ENCODE peak calls at places on chromosome 20, in six cellular contexts. V is fibroblast of lung, U is RWPE1, X is endothelial cell, H is lung, Y is mesothelial cell of epicardium. S is an unnamed sample.

GRCh38 chr20:50338479-50339195 is 148.0 kb downstream of the CEBPB start:
- DNase-seq in H (no peak), U (no peak), V (peak), X (no peak), Y (no peak), S (no peak)

GRCh38 chr20:13934992-13935894 is 55.2 kb downstream of the SEL1L2 start:
- DNase-seq in V (no peak), Y (no peak), X (no peak), H (no peak), U (no peak), S (no peak)

GRCh38 chr20:17660667-17661066 is 21.4 kb downstream of the RRBP1 start:
- DNase-seq in X (no peak), U (no peak), H (no peak), V (no peak), Y (no peak), S (no peak)

GRCh38 chr20:25238319-25239037 is 9.4 kb upstream of the PYGB start:
- DNase-seq in X (no peak), V (peak), H (no peak), Y (no peak), U (peak), S (no peak)

GRCh38 chr20:63023836-63024571 is 17.2 kb upstream of the BHLHE23 start:
- DNase-seq in H (no peak), X (no peak), V (no peak), U (no peak), Y (peak), S (no peak)

GRCh38 chr20:41141153-41141815 is 3.9 kb downstream of the PLCG1 start:
- DNase-seq in U (no peak), X (peak), Y (no peak), H (no peak), V (peak), S (no peak)

GRCh38 chr20:35467339-35468224 is 12.2 kb downstream of the CEP250 start:
- DNase-seq in Y (no peak), X (no peak), H (no peak), V (peak), U (peak), S (peak)

GRCh38 chr20:57000441-57000968 is 265.9 kb downstream of the BMP7 start:
- DNase-seq in Y (no peak), U (no peak), V (no peak), X (no peak), H (no peak), S (no peak)

GRCh38 chr20:38601216-38602184 is at the start of gene ARHGAP40:
- DNase-seq in H (no peak), Y (no peak), X (peak), U (peak), V (peak), S (peak)

GRCh38 chr20:32357869-32358631 is at the start of gene ASXL1:
- DNase-seq in X (peak), H (peak), V (peak), Y (peak), U (peak), S (peak)

GRCh38 chr20:51562334-51563140 is 20.0 kb upstream of the NFATC2 start:
- DNase-seq in X (peak), U (peak), Y (peak), V (peak), H (peak), S (peak)

GRCh38 chr20:8431538-8432434 is 299.7 kb downstream of the PLCB1 start:
- DNase-seq in H (no peak), U (no peak), V (no peak), Y (peak), X (no peak), S (no peak)

GRCh38 chr20:52379723-52380336 is 188.3 kb upstream of the ZFP64 start:
- DNase-seq in X (peak), U (peak), H (no peak), Y (no peak), V (no peak), S (no peak)

GRCh38 chr20:25749667-25750066 is 53.0 kb upstream of the ZNF337 start:
- DNase-seq in U (no peak), V (no peak), Y (no peak), H (no peak), X (no peak), S (no peak)

GRCh38 chr20:2742431-2742830 is 49.9 kb downstream of the EBF4 start:
- DNase-seq in X (no peak), U (no peak), H (peak), V (no peak), Y (no peak), S (no peak)

GRCh38 chr20:53162251-53162835 is 190.2 kb downstream of the TSHZ2 start:
- DNase-seq in U (peak), V (peak), Y (no peak), X (peak), H (no peak), S (peak)

GRCh38 chr20:25251019-25251418 is 3.1 kb downstream of the PYGB start:
- DNase-seq in H (no peak), X (no peak), U (no peak), Y (no peak), V (no peak), S (no peak)

GRCh38 chr20:41735949-41736348 is 117.8 kb upstream of the CHD6 start:
- DNase-seq in H (no peak), V (no peak), U (no peak), Y (no peak), X (no peak), S (no peak)

GRCh38 chr20:54197621-54198604 is 10.0 kb upstream of the PFDN4 start:
- DNase-seq in V (peak), Y (no peak), H (no peak), U (peak), X (no peak), S (peak)

GRCh38 chr20:32454164-32455145 is 96.3 kb downstream of the ASXL1 start:
- DNase-seq in Y (no peak), X (no peak), U (no peak), H (no peak), V (no peak), S (no peak)

GRCh38 chr20:32820000-32820697 is 395 bp downstream of the MAPRE1 start:
- DNase-seq in X (peak), Y (peak), V (peak), U (peak), H (peak), S (peak)

GRCh38 chr20:41353530-41353929 is 12.9 kb downstream of the LPIN3 start:
- DNase-seq in X (no peak), V (no peak), H (no peak), U (no peak), Y (no peak), S (no peak)

GRCh38 chr20:63026582-63027424 is 20.0 kb upstream of the BHLHE23 start:
- DNase-seq in X (no peak), H (no peak), U (no peak), V (no peak), Y (no peak), S (no peak)

GRCh38 chr20:38926934-38927616 is 858 bp downstream of the FAM83D start:
- DNase-seq in U (peak), V (peak), H (no peak), X (no peak), Y (no peak), S (peak)

GRCh38 chr20:764255-764654 is 4.0 kb downstream of the SLC52A3 start:
- DNase-seq in H (no peak), X (no peak), Y (no peak), U (no peak), V (no peak), S (no peak)

GRCh38 chr20:18849131-18849530 is 35.5 kb downstream of the SCP2D1 start:
- DNase-seq in Y (no peak), H (no peak), X (no peak), U (no peak), V (no peak), S (no peak)

GRCh38 chr20:57782631-57783041 is 72.8 kb upstream of the PMEPA1 start:
- DNase-seq in H (no peak), Y (no peak), U (no peak), X (no peak), V (no peak), S (no peak)

GRCh38 chr20:62703853-62704228 is 4.8 kb upstream of the NTSR1 start:
- DNase-seq in H (no peak), Y (no peak), X (no peak), U (no peak), V (no peak), S (no peak)

GRCh38 chr20:18034039-18034438 is 23.7 kb downstream of the OVOL2 start:
- DNase-seq in H (no peak), X (no peak), U (no peak), V (no peak), Y (no peak), S (no peak)

GRCh38 chr20:58576590-58576944 is 61.4 kb upstream of the APCDD1L start:
- DNase-seq in U (no peak), Y (no peak), X (no peak), V (no peak), H (no peak), S (no peak)

GRCh38 chr20:15111654-15112053 is 774.2 kb upstream of the FLRT3 start:
- DNase-seq in H (no peak), U (no peak), Y (no peak), X (no peak), V (no peak), S (no peak)

GRCh38 chr20:4601630-4602296 is 119.9 kb upstream of the PRND start:
- DNase-seq in H (no peak), V (peak), U (peak), X (no peak), Y (no peak), S (no peak)

GRCh38 chr20:45823949-45824835 is 2.9 kb downstream of the TNNC2 start:
- DNase-seq in U (peak), H (no peak), X (peak), Y (no peak), V (peak), S (peak)

GRCh38 chr20:50380697-50381040 is 129.5 kb upstream of the PTPN1 start:
- DNase-seq in V (peak), H (no peak), U (no peak), Y (no peak), X (no peak), S (peak)

GRCh38 chr20:34977365-34978091 is 21.9 kb downstream of the MYH7B start:
- DNase-seq in H (no peak), V (no peak), Y (no peak), U (no peak), X (no peak), S (no peak)

GRCh38 chr20:33733654-33734576 is 2.1 kb downstream of the ZNF341 start:
- DNase-seq in X (no peak), U (peak), Y (no peak), H (peak), V (peak), S (peak)

GRCh38 chr20:47241345-47241781 is 115.1 kb downstream of the ZMYND8 start:
- DNase-seq in H (no peak), X (no peak), Y (no peak), V (peak), U (no peak), S (no peak)

GRCh38 chr20:32751309-32752020 is 8.2 kb upstream of the COMMD7 start:
- DNase-seq in H (no peak), X (no peak), Y (no peak), V (no peak), U (no peak), S (no peak)

GRCh38 chr20:23666189-23666588 is 22.6 kb downstream of the CST4 start:
- DNase-seq in H (no peak), U (no peak), Y (no peak), X (no peak), V (no peak), S (no peak)

GRCh38 chr20:60718743-60719142 is 533.3 kb upstream of the CDH4 start:
- DNase-seq in H (no peak), X (peak), V (no peak), Y (no peak), U (no peak), S (no peak)
- TF ChIP-seq CTCF in H (no peak), X (peak), V (no peak), Y (no peak), U (no peak), S (peak)

GRCh38 chr20:60271597-60271996 is 313.4 kb downstream of the CDH26 start:
- DNase-seq in Y (no peak), H (no peak), U (peak), V (no peak), X (peak), S (no peak)
- TF ChIP-seq CTCF in Y (peak), H (no peak), U (peak), V (peak), X (peak), S (peak)

DNA sequence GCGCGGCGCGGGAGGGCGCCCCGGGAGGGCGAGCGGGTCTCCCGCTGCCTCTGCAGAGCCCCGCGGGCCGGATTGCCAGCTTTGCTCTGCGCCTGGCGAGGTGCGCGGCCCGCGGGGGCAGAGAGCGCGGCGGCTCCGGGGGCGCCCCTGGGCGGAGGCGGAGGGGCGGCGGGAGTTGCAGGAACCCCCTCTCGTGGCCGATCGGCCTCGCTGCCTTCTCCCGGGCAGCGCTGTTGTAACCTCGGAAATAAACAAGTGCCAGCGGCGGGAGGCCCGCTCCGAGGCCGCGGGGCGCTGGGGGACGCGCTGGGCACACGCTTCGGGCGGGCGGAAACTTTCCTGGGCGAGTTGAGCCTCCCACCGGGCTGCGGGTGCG is 1.2 kb downstream of the CDH4 start:
- DNase-seq in Y (no peak), U (peak), X (peak), H (no peak), V (peak), S (peak)
- TF ChIP-seq CTCF in Y (peak), U (peak), X (peak), H (no peak), V (peak), S (peak)

DNA sequence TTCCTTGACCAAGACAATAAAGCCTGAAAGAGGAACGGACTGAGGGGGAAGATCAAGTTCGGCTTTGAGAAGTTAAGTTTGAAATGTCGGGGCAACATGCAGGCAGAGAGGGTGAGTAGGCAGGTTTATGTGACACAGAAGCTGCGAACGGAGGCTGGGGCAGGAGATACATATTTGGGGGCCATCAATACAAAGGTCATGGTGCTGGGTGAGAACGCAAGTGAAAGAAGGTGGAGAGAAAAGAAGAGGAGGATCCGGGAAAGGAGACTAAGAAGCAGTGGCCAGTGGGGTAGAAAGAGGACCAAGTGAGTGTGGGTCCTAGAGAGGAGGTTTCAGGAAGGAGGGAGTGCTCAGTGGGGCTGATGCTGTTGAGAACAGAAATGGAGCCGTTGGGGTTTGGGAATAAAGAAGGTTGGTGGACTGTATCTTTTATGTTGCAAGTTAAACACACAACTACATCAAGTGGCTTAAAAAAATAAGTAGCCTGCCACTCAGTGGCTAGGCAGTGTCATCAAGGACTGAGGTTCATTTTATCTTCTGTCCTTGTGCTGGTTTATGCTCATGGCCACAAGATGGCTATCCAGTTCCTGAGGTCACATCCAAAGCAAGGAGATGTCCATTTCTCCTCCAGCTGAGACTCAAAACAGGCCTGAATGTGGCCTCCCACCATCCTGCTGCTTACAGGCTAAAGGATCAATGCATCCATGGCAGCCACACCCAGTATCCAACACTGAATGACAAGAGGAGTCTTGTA is 1.7 kb upstream of the BLCAP start:
- DNase-seq in U (no peak), Y (no peak), H (no peak), V (no peak), X (no peak), S (no peak)
- TF ChIP-seq CTCF in U (no peak), Y (no peak), H (no peak), V (no peak), X (no peak), S (peak)